ENCODE peak calls at places on chromosome 10, in four cellular contexts. P is mesothelial cell of epicardium, L is uterus, N is AG10803. Y is an unnamed sample.

GRCh38 chr10:103545771-103546281 is 52.3 kb downstream of the NEURL1 start:
- DNase-seq in P (no peak), L (no peak), N (no peak), Y (no peak)

GRCh38 chr10:65618125-65618524 is 1307.7 kb upstream of the LRRTM3 start:
- DNase-seq in P (no peak), N (peak), L (no peak), Y (no peak)

GRCh38 chr10:34116780-34117179 is 698.3 kb downstream of the PARD3 start:
- DNase-seq in L (no peak), P (no peak), N (no peak), Y (no peak)

GRCh38 chr10:34868589-34868988 is 53.5 kb upstream of the PARD3 start:
- DNase-seq in N (no peak), P (no peak), L (no peak), Y (no peak)

GRCh38 chr10:80459047-80459865 is 5.1 kb downstream of the TSPAN14 start:
- DNase-seq in P (no peak), L (no peak), N (peak), Y (no peak)

GRCh38 chr10:102384053-102384452 is 11.5 kb upstream of the NFKB2 start:
- DNase-seq in L (no peak), N (no peak), P (no peak), Y (no peak)

GRCh38 chr10:12067336-12067735 is 1.4 kb upstream of the DHTKD1 start:
- DNase-seq in L (no peak), P (no peak), N (peak), Y (no peak)

GRCh38 chr10:6721480-6721879 is 141.4 kb upstream of the PRKCQ start:
- DNase-seq in L (peak), P (no peak), N (peak), Y (no peak)

GRCh38 chr10:58412502-58412961 is 27.3 kb downstream of the TFAM start:
- DNase-seq in L (no peak), N (peak), P (no peak), Y (no peak)

GRCh38 chr10:102674566-102674965 is 30.3 kb downstream of the TRIM8 start:
- DNase-seq in P (no peak), L (no peak), N (no peak), Y (no peak)

GRCh38 chr10:102065561-102066420 is 642 bp downstream of the HPS6 start:
- DNase-seq in N (peak), L (peak), P (peak), Y (no peak)

DNA sequence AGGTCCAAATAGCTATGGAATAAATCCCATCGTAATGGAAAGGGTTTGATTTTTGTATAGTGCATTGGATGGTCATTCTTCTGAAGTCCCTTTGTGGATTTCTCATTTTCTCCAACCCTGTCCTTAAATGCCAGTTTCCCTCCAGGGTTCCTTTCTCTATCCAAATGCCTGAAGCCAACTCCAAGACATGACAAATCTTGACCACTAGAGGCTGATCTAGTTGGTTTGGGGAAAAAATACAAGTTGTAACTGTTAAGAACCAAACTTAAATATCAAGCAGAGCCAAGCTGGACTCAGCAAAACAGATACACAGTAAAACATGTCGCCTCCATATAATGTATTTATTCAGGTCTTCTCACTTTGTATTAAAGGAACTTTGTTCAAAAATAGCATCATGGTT is 28.7 kb downstream of the FRMD4A start:
- DNase-seq in L (no peak), P (no peak), N (peak), Y (no peak)
- TF ChIP-seq CTCF in L (no peak), P (no peak), N (peak), Y (no peak)

GRCh38 chr10:90148121-90148855 is 446.9 kb downstream of the KIF20B start:
- DNase-seq in N (no peak), P (no peak), L (no peak), Y (no peak)
- TF ChIP-seq CTCF in N (no peak), P (peak), L (no peak), Y (no peak)

GRCh38 chr10:68082815-68083395 is 7.8 kb upstream of the HERC4 start:
- DNase-seq in N (peak), P (no peak), L (no peak), Y (no peak)
- TF ChIP-seq CTCF in N (peak), P (peak), L (no peak), Y (no peak)

GRCh38 chr10:23081891-23082290 is 13.5 kb upstream of the MSRB2 start:
- DNase-seq in L (no peak), N (peak), P (no peak), Y (no peak)
- TF ChIP-seq CTCF in L (peak), N (peak), P (no peak), Y (no peak)

GRCh38 chr10:9681655-9682054 is 1336.0 kb upstream of the CELF2 start:
- DNase-seq in N (no peak), P (no peak), L (no peak), Y (no peak)
- TF ChIP-seq CTCF in N (no peak), P (no peak), L (no peak), Y (no peak)

DNA sequence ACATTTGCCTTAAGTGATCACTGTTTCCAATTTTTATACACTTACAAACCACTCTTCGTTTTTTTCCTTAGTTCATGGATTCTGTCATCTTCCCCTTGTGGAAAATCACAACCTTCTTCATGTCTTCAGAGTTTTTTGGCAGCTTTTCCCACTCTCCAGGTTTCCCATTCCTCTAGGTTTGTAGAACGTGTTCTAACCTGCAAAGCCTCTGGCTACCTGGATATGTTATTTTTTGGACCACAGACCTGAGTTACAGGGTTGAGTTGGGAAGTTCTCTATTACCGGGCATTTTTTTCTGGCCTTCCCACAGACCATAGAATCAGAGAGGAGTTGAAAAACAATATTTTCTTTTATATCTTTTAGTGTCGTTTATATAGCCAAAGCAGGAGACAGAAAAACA is 30.2 kb downstream of the NRG3 start:
- DNase-seq in L (no peak), P (no peak), N (no peak), Y (no peak)
- TF ChIP-seq CTCF in L (no peak), P (no peak), N (no peak), Y (no peak)

GRCh38 chr10:21060626-21061025 is 163.5 kb upstream of the NEBL start:
- DNase-seq in L (no peak), N (no peak), P (no peak), Y (no peak)

GRCh38 chr10:21061982-21062381 is 164.9 kb upstream of the NEBL start:
- DNase-seq in L (no peak), N (no peak), P (no peak), Y (no peak)

GRCh38 chr10:21057436-21057835 is 160.3 kb upstream of the NEBL start:
- DNase-seq in N (no peak), L (no peak), P (no peak), Y (no peak)

GRCh38 chr10:21057989-21058388 is 160.9 kb upstream of the NEBL start:
- DNase-seq in P (no peak), N (no peak), L (no peak), Y (no peak)

DNA sequence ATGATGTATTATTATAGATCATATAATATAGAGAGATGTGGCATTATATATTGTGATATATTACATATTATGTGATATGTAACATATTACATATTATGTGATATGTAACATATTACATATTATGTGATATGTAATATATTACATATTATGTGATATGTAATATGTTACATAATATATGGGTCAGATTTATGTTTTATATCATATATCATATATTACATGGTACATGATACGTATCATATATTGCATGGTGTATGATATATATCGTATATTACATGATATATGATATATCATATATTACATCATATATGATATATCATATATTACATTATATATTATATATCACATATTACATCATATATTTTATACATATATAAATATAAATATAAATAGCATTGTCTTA is 164.1 kb upstream of the NEBL start:
- DNase-seq in L (no peak), P (no peak), N (no peak), Y (no peak)
- TF ChIP-seq CTCF in L (no peak), P (no peak), N (no peak), Y (no peak)

GRCh38 chr10:71222541-71223364 is 10.4 kb downstream of the UNC5B start:
- DNase-seq in L (no peak), N (peak), P (no peak), Y (no peak)
- TF ChIP-seq CTCF in L (no peak), N (no peak), P (peak), Y (no peak)

GRCh38 chr10:51083280-51083986 is 9.1 kb downstream of the PRKG1 start:
- DNase-seq in N (no peak), P (no peak), L (peak), Y (no peak)
- TF ChIP-seq CTCF in N (no peak), P (no peak), L (no peak), Y (no peak)

GRCh38 chr10:15262036-15262713 is 93.7 kb upstream of the NMT2 start:
- DNase-seq in P (no peak), N (peak), L (no peak), Y (no peak)
- TF ChIP-seq CTCF in P (no peak), N (peak), L (peak), Y (no peak)